ENCODE peak calls at places on chromosomes 12 and 14, in six cellular contexts. Z is NCI-H1930; D is activated gamma-delta T cell treated with anti-CD3 and anti-CD28 coated beads, Interleukin-2, amount 50 U/mL, for 16 hours; W is progenitor cell of endocrine pancreas; E is Ammon's horn; H is CD4-positive, CD25-positive, alpha-beta regulatory T cell. X is an unnamed sample.

GRCh38 chr14:52355016-52355430 is 40.9 kb downstream of the PTGER2 start:
- DNase-seq in Z (no peak), D (no peak), W (no peak), E (no peak), H (no peak), X (no peak)

GRCh38 chr12:109760930-109761630 is 47.5 kb downstream of the FAM222A start:
- DNase-seq in Z (no peak), D (no peak), W (peak), E (no peak), H (no peak), X (peak)

GRCh38 chr12:96303656-96304055 is 96.6 kb downstream of the CDK17 start:
- DNase-seq in Z (peak), D (no peak), W (no peak), E (peak), H (no peak), X (no peak)

GRCh38 chr12:113647048-113647447 is 175.4 kb upstream of the LHX5 start:
- DNase-seq in Z (peak), D (no peak), W (no peak), E (peak), H (no peak), X (no peak)

GRCh38 chr12:96327346-96327745 is 72.9 kb downstream of the CDK17 start:
- DNase-seq in Z (no peak), D (no peak), W (no peak), E (no peak), H (no peak), X (no peak)

GRCh38 chr14:69842671-69843407 is 36.4 kb upstream of the SMOC1 start:
- DNase-seq in Z (peak), D (no peak), W (peak), E (no peak), H (no peak), X (no peak)

GRCh38 chr12:56298828-56299227 is 1.3 kb downstream of the CS start:
- DNase-seq in Z (no peak), D (no peak), W (no peak), E (no peak), H (no peak), X (no peak)

GRCh38 chr14:85415015-85415712 is 114.8 kb upstream of the FLRT2 start:
- DNase-seq in Z (no peak), D (no peak), W (no peak), E (peak), H (no peak), X (peak)

GRCh38 chr14:55117816-55118441 is 11.1 kb upstream of the LGALS3 start:
- DNase-seq in Z (no peak), D (no peak), W (no peak), E (no peak), H (no peak), X (no peak)

GRCh38 chr14:31927348-31927826 is 149.7 kb upstream of the ARHGAP5 start:
- DNase-seq in Z (no peak), D (no peak), W (no peak), E (peak), H (no peak), X (no peak)

GRCh38 chr12:99600388-99600787 is 47.2 kb upstream of the GARIN6 start:
- DNase-seq in Z (no peak), D (no peak), W (no peak), E (no peak), H (no peak), X (no peak)

GRCh38 chr14:80522936-80523335 is 311.6 kb upstream of the DIO2 start:
- DNase-seq in Z (no peak), D (no peak), W (no peak), E (no peak), H (no peak), X (no peak)

GRCh38 chr12:31859232-31859977 is 99.8 kb upstream of the RESF1 start:
- DNase-seq in Z (no peak), D (no peak), W (no peak), E (no peak), H (no peak), X (no peak)

GRCh38 chr14:39967885-39968284 is 535.7 kb upstream of the FBXO33 start:
- DNase-seq in Z (no peak), D (no peak), W (no peak), E (no peak), H (no peak), X (no peak)

GRCh38 chr14:87508333-87508732 is 484.6 kb downstream of the GALC start:
- DNase-seq in Z (no peak), D (no peak), W (no peak), E (no peak), H (no peak), X (no peak)

GRCh38 chr14:32938719-32939253 is at the start of gene NPAS3:
- DNase-seq in Z (no peak), D (no peak), W (no peak), E (peak), H (no peak), X (no peak)

GRCh38 chr12:56581418-56582145 is 48.5 kb downstream of the BAZ2A start:
- DNase-seq in Z (no peak), D (peak), W (no peak), E (no peak), H (no peak), X (no peak)

GRCh38 chr14:70203686-70204085 is 14.9 kb upstream of the SLC8A3 start:
- DNase-seq in Z (no peak), D (no peak), W (no peak), E (no peak), H (no peak), X (no peak)

GRCh38 chr12:64256166-64256800 is 34.2 kb upstream of the KICS2 start:
- DNase-seq in Z (peak), D (no peak), W (no peak), E (peak), H (peak), X (no peak)

GRCh38 chr12:1660304-1661187 is 30.3 kb upstream of the ADIPOR2 start:
- DNase-seq in Z (no peak), D (peak), W (no peak), E (no peak), H (peak), X (no peak)